ENCODE peak calls at places on chromosomes 1 and 21, in nine cellular contexts. Y is COR-L47; U is GF-D8; R is keratinocyte; T is stimulated activated CD4-positive, alpha-beta T cell treated with anti-CD3 and anti-CD28 coated beads, TNF-alpha, amount 100 ng/mL, for 4 hours; A is activated T-cell treated with anti-CD3 and anti-CD28 coated beads for 1 hour; P is psoas muscle; O is activated CD4-positive, alpha-beta T cell treated with anti-CD3 and anti-CD28 coated beads for 48 hours; I is DMS 273 treated with DMSO at 0.1 percent for 48 hours. D is an unnamed sample.

GRCh38 chr1:61082336-61083013 is at the start of gene NFIA:
- DNase-seq in O (peak), U (no peak), T (no peak), R (no peak), Y (peak), A (peak), P (peak), I (peak), D (peak)

GRCh38 chr1:38547346-38547745 is 312.2 kb downstream of the RRAGC start:
- DNase-seq in I (no peak), U (no peak), Y (no peak), T (no peak), R (no peak), P (no peak), O (no peak), A (no peak), D (no peak)

GRCh38 chr1:202632241-202632640 is 78.0 kb downstream of the SYT2 start:
- DNase-seq in I (no peak), A (no peak), U (no peak), R (no peak), Y (no peak), T (no peak), O (no peak), P (no peak), D (no peak)

GRCh38 chr1:3142751-3143150 is 73.7 kb downstream of the PRDM16 start:
- DNase-seq in U (no peak), Y (no peak), P (no peak), O (no peak), A (no peak), T (no peak), R (no peak), I (no peak), D (no peak)

GRCh38 chr1:190658907-190659306 is 181.2 kb upstream of the BRINP3 start:
- DNase-seq in A (no peak), R (no peak), U (no peak), T (no peak), I (no peak), Y (no peak), O (no peak), P (no peak), D (no peak)

GRCh38 chr1:12585536-12585935 is 32.5 kb downstream of the DHRS3 start:
- DNase-seq in Y (no peak), I (no peak), O (no peak), R (no peak), P (no peak), U (no peak), A (no peak), T (no peak), D (no peak)

GRCh38 chr1:27026621-27027574 is 14.2 kb upstream of the TENT5B start:
- DNase-seq in O (no peak), Y (peak), R (no peak), I (no peak), P (no peak), T (no peak), U (no peak), A (no peak), D (no peak)

GRCh38 chr1:205782627-205783470 is 7.6 kb upstream of the RAB29 start:
- DNase-seq in A (no peak), R (no peak), P (no peak), I (no peak), T (no peak), O (no peak), U (no peak), Y (no peak), D (no peak)

GRCh38 chr21:42187976-42188653 is 30.8 kb upstream of the ABCG1 start:
- DNase-seq in P (no peak), R (no peak), O (peak), Y (no peak), U (peak), A (peak), T (peak), I (no peak), D (no peak)

GRCh38 chr1:64479874-64480273 is 9.9 kb downstream of the CACHD1 start:
- DNase-seq in I (no peak), T (no peak), O (no peak), R (no peak), A (no peak), P (no peak), Y (no peak), U (no peak), D (no peak)